ENCODE peak calls at places on chromosomes 2 and 18, in ten cellular contexts. H is NB4; Z is DMS153; G is fibroblast of pulmonary artery; D is H54; I is midbrain; K is activated gamma-delta T cell treated with Interleukin-2 at 50 U/mL for 16 hours; W is left cardiac atrium; E is naive thymus-derived CD8-positive, alpha-beta T cell; Q is LoVo. P is an unnamed sample.

GRCh38 chr18:80229766-80230745 is 17.3 kb downstream of the PARD6G start:
- DNase-seq in H (no peak), K (no peak), W (no peak), E (no peak), G (no peak), I (no peak), D (no peak), Q (no peak), Z (no peak), P (no peak)

GRCh38 chr18:8162797-8163196 is 446.4 kb upstream of the RAB12 start:
- DNase-seq in K (no peak), Z (no peak), Q (no peak), D (no peak), H (no peak), W (no peak), E (no peak), I (no peak), G (no peak), P (no peak)

GRCh38 chr2:17792515-17792914 is 23.7 kb upstream of the MSGN1 start:
- DNase-seq in Z (no peak), D (no peak), I (no peak), H (no peak), E (no peak), G (no peak), W (no peak), K (no peak), Q (no peak), P (no peak)

GRCh38 chr2:35688298-35688697 is 667.3 kb upstream of the CRIM1 start:
- DNase-seq in I (no peak), Z (no peak), Q (no peak), E (no peak), H (no peak), W (no peak), K (no peak), D (no peak), G (no peak), P (no peak)

GRCh38 chr18:45845410-45845809 is 19.9 kb downstream of the SIGLEC15 start:
- DNase-seq in G (no peak), H (no peak), K (no peak), W (no peak), Z (no peak), E (no peak), D (no peak), Q (no peak), I (no peak), P (no peak)

GRCh38 chr2:101617188-101617587 is 80.3 kb upstream of the MAP4K4 start:
- DNase-seq in W (no peak), Q (no peak), Z (no peak), E (no peak), H (peak; percentile 64), D (peak; percentile 55), I (no peak), K (no peak), G (peak; percentile 57), P (no peak)

GRCh38 chr2:160411167-160411566 is 82.4 kb downstream of the RBMS1 start:
- DNase-seq in Q (no peak), K (peak; percentile 44), H (peak; percentile 78), Z (no peak), D (no peak), G (peak; percentile 65), W (no peak), I (no peak), E (no peak), P (no peak)

GRCh38 chr2:68926782-68927181 is 25.9 kb downstream of the GKN2 start:
- DNase-seq in H (no peak), D (no peak), W (no peak), I (no peak), K (no peak), Q (no peak), E (no peak), G (no peak), Z (no peak), P (no peak)

GRCh38 chr18:33802955-33803354 is 224.9 kb downstream of the ASXL3 start:
- DNase-seq in I (no peak), G (no peak), K (no peak), E (no peak), W (no peak), H (no peak), Z (peak; percentile 100), D (no peak), Q (no peak), P (peak; percentile 97)

GRCh38 chr2:145914716-145915115 is 1394.8 kb upstream of the ZEB2 start:
- DNase-seq in I (no peak), Z (no peak), Q (no peak), H (no peak), G (no peak), E (no peak), W (no peak), K (no peak), D (no peak), P (no peak)

GRCh38 chr2:7929276-7929675 is 752.6 kb upstream of the ID2 start:
- DNase-seq in D (no peak), W (no peak), Q (no peak), G (no peak), H (no peak), E (no peak), I (no peak), Z (no peak), K (no peak), P (no peak)

GRCh38 chr18:51867767-51868166 is 472.2 kb upstream of the DCC start:
- DNase-seq in K (no peak), Z (no peak), E (no peak), G (peak; percentile 50), Q (peak; percentile 19), H (peak; percentile 5), I (no peak), D (no peak), W (no peak), P (no peak)

GRCh38 chr2:185618630-185619029 is 120.0 kb upstream of the FSIP2 start:
- DNase-seq in Q (peak; percentile 9), I (no peak), H (no peak), D (no peak), Z (no peak), K (no peak), E (no peak), G (no peak), W (no peak), P (no peak)

GRCh38 chr2:69082430-69082997 is 69.5 kb downstream of the ANTXR1 start:
- DNase-seq in Q (peak; percentile 63), H (no peak), G (peak; percentile 94), E (no peak), D (peak; percentile 19), Z (peak; percentile 92), K (no peak), W (peak; percentile 66), I (no peak), P (peak; percentile 69)

GRCh38 chr2:3738454-3738853 is 35.1 kb downstream of the DCDC2C start:
- DNase-seq in H (peak; percentile 56), G (peak; percentile 14), W (no peak), D (peak; percentile 31), I (no peak), Z (no peak), E (no peak), K (no peak), Q (peak; percentile 5), P (no peak)

GRCh38 chr18:6284761-6285160 is 129.9 kb downstream of the L3MBTL4 start:
- DNase-seq in E (no peak), G (no peak), W (no peak), Z (no peak), I (no peak), K (no peak), Q (no peak), D (no peak), H (no peak), P (no peak)

GRCh38 chr18:68172842-68173549 is 541.9 kb downstream of the TMX3 start:
- DNase-seq in Z (no peak), E (no peak), K (no peak), I (no peak), H (no peak), G (no peak), W (no peak), D (no peak), Q (no peak), P (no peak)

GRCh38 chr2:136254681-136255080 is 136.7 kb upstream of the CXCR4 start:
- DNase-seq in K (no peak), H (no peak), W (no peak), Q (no peak), Z (no peak), G (no peak), I (no peak), D (no peak), E (no peak), P (no peak)

GRCh38 chr2:168740360-168740759 is 62.1 kb upstream of the NOSTRIN start:
- DNase-seq in G (no peak), K (no peak), Z (no peak), D (no peak), W (no peak), E (no peak), I (no peak), H (no peak), Q (no peak), P (no peak)

GRCh38 chr2:160220545-160221009 is 20.5 kb upstream of the ITGB6 start:
- DNase-seq in I (no peak), H (no peak), Z (no peak), G (no peak), W (no peak), K (no peak), Q (no peak), D (no peak), E (no peak), P (no peak)

GRCh38 chr2:20184067-20184938 is 40.6 kb downstream of the SDC1 start:
- DNase-seq in G (peak; percentile 66), H (peak; percentile 33), Q (peak; percentile 14), D (peak; percentile 51), K (no peak), E (no peak), Z (no peak), W (no peak), I (no peak), P (no peak)

GRCh38 chr2:47379384-47379783 is 23.6 kb upstream of the MSH2 start:
- DNase-seq in K (no peak), W (no peak), Q (no peak), G (no peak), I (no peak), H (no peak), Z (no peak), E (no peak), D (no peak), P (no peak)